ENCODE peak calls at places on chromosome 16, in eight cellular contexts. R is thoracic aorta, H is fibroblast of mammary gland, A is heart left ventricle, J is choroid plexus epithelial cell, B is transverse colon, Y is A549, T is brain microvascular endothelial cell. L is an unnamed sample.
A peak's percentile ranks its signal among the peaks of the same experiment; 100 is the strongest.

GRCh38 chr16:47925811-47926460 is 229.9 kb downstream of the ABCC12 start:
- DNase-seq in R (no peak), H (no peak), A (no peak), J (no peak), B (no peak), Y (no peak), T (no peak), L (no peak)

GRCh38 chr16:72884037-72884436 is 163.9 kb downstream of the ZFHX3 start:
- DNase-seq in R (no peak), H (peak; percentile 53), A (no peak), J (peak; percentile 37), B (no peak), Y (no peak), T (peak; percentile 49), L (peak; percentile 47)

GRCh38 chr16:4213721-4214120 is 28.2 kb downstream of the SRL start:
- DNase-seq in R (no peak), H (peak; percentile 42), A (no peak), J (peak; percentile 30), B (peak; percentile 60), Y (no peak), T (no peak), L (peak; percentile 52)

GRCh38 chr16:66291833-66292232 is 74.7 kb upstream of the CDH5 start:
- DNase-seq in R (no peak), H (no peak), A (no peak), J (no peak), B (no peak), Y (no peak), T (no peak), L (no peak)

GRCh38 chr16:84418056-84418849 is 49.9 kb downstream of the ATP2C2 start:
- DNase-seq in R (no peak), H (no peak), A (no peak), J (no peak), B (no peak), Y (no peak), T (no peak), L (no peak)

GRCh38 chr16:17858061-17858460 is 387.3 kb upstream of the XYLT1 start:
- DNase-seq in R (no peak), H (no peak), A (no peak), J (no peak), B (no peak), Y (no peak), T (no peak), L (no peak)

GRCh38 chr16:526181-527014 is 1.1 kb upstream of the CAPN15 start:
- DNase-seq in R (no peak), H (peak; percentile 41), A (peak; percentile 82), J (peak; percentile 62), B (peak; percentile 43), Y (no peak), T (no peak), L (peak; percentile 37)

GRCh38 chr16:10647721-10648296 is 46.9 kb downstream of the TEKT5 start:
- DNase-seq in R (no peak), H (no peak), A (no peak), J (no peak), B (no peak), Y (no peak), T (no peak), L (no peak)

GRCh38 chr16:86533076-86533475 is 22.0 kb downstream of the MTHFSD start:
- DNase-seq in R (no peak), H (no peak), A (no peak), J (no peak), B (no peak), Y (no peak), T (no peak), L (no peak)

GRCh38 chr16:35252356-35252936 is 1793.0 kb downstream of the TP53TG3F start:
- DNase-seq in R (no peak), H (peak; percentile 6), A (no peak), J (no peak), B (no peak), Y (no peak), T (no peak), L (peak; percentile 11)

GRCh38 chr16:19805459-19806160 is 79.0 kb downstream of the GPRC5B start:
- DNase-seq in R (no peak), H (no peak), A (no peak), J (no peak), B (no peak), Y (no peak), T (no peak), L (no peak)

GRCh38 chr16:27476240-27476639 is 73.5 kb downstream of the GTF3C1 start:
- DNase-seq in R (no peak), H (no peak), A (no peak), J (no peak), B (no peak), Y (no peak), T (no peak), L (no peak)

GRCh38 chr16:54431997-54432367 is 145.4 kb upstream of the IRX3 start:
- DNase-seq in R (no peak), H (no peak), A (no peak), J (no peak), B (no peak), Y (no peak), T (no peak), L (no peak)

GRCh38 chr16:25838724-25839186 is 147.0 kb downstream of the HS3ST4 start:
- DNase-seq in R (no peak), H (peak; percentile 59), A (no peak), J (peak; percentile 67), B (peak; percentile 7), Y (peak; percentile 19), T (peak; percentile 33), L (peak; percentile 65)

GRCh38 chr16:56477096-56477878 is 25.9 kb downstream of the OGFOD1 start:
- DNase-seq in R (peak; percentile 8), H (peak; percentile 91), A (no peak), J (peak; percentile 96), B (no peak), Y (peak; percentile 10), T (peak; percentile 91), L (peak; percentile 90)

GRCh38 chr16:87665193-87665592 is 62.9 kb downstream of the JPH3 start:
- DNase-seq in R (no peak), H (no peak), A (no peak), J (no peak), B (no peak), Y (no peak), T (no peak), L (no peak)

GRCh38 chr16:53822936-53823529 is 119.1 kb downstream of the FTO start:
- DNase-seq in R (no peak), H (no peak), A (no peak), J (peak; percentile 60), B (no peak), Y (no peak), T (no peak), L (peak; percentile 76)

GRCh38 chr16:66681676-66682075 is 14.9 kb downstream of the CMTM4 start:
- DNase-seq in R (no peak), H (no peak), A (no peak), J (no peak), B (no peak), Y (no peak), T (no peak), L (no peak)

GRCh38 chr16:72989203-72989991 is 58.5 kb downstream of the ZFHX3 start:
- DNase-seq in R (no peak), H (peak; percentile 96), A (no peak), J (peak; percentile 91), B (no peak), Y (no peak), T (peak; percentile 87), L (peak; percentile 95)

GRCh38 chr16:7355758-7356157 is 23.1 kb downstream of the RBFOX1 start:
- DNase-seq in R (no peak), H (no peak), A (no peak), J (no peak), B (no peak), Y (no peak), T (no peak), L (no peak)

GRCh38 chr16:68091604-68092261 is 6.6 kb downstream of the NFATC3 start:
- DNase-seq in R (no peak), H (peak; percentile 72), A (peak; percentile 5), J (peak; percentile 76), B (no peak), Y (no peak), T (peak; percentile 28), L (peak; percentile 67)

GRCh38 chr16:55552621-55553020 is 13.9 kb upstream of the CAPNS2 start:
- DNase-seq in R (no peak), H (peak; percentile 76), A (no peak), J (peak; percentile 77), B (no peak), Y (no peak), T (peak; percentile 80), L (peak; percentile 83)

GRCh38 chr16:88880226-88881051 is 14.0 kb upstream of the PABPN1L start:
- DNase-seq in R (no peak), H (no peak), A (no peak), J (no peak), B (no peak), Y (no peak), T (no peak), L (no peak)
- TF ChIP-seq CTCF in R (no peak), H (no peak), A (no peak), J (no peak), B (no peak), Y (no peak), T (no peak), L (no peak)

DNA sequence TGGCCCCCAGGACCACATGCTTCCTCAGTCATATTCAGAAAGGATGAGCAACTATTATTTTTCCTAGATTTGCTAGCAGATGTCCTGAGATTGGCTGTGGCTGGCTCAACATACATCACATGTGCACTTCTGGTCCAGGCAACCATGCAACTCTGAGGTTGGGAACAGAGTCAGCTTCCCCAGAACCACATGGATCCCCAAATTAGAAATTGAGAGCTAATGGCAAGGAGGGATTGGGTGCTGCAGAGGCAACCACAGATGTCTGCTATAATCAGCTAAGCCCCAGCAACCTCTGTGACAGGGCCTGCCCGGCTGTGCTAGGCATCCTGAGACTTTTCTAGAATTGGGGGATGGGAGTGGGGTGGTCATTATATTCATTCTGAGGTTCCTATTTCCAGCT is 33.8 kb upstream of the CLEC18A start:
- DNase-seq in R (no peak), H (no peak), A (no peak), J (peak; percentile 28), B (no peak), Y (no peak), T (no peak), L (no peak)
- H3K4me3 ChIP-seq in R (peak overlapping the region; percentile 46), H (peak overlapping the region; percentile 6), A (no peak overlapping the region), J (peak overlapping the region; percentile 35), B (no peak overlapping the region), Y (no peak overlapping the region), T (peak overlapping the region; percentile 30), L (no peak overlapping the region)

GRCh38 chr16:49183911-49184310 is 97.7 kb downstream of the CBLN1 start:
- DNase-seq in R (no peak), H (peak; percentile 6), A (no peak), J (no peak), B (peak; percentile 73), Y (peak; percentile 5), T (no peak), L (no peak)
- TF ChIP-seq CTCF in R (no peak), H (peak; percentile 34), A (peak; percentile 24), J (no peak), B (peak; percentile 54), Y (no peak), T (no peak), L (no peak)

DNA sequence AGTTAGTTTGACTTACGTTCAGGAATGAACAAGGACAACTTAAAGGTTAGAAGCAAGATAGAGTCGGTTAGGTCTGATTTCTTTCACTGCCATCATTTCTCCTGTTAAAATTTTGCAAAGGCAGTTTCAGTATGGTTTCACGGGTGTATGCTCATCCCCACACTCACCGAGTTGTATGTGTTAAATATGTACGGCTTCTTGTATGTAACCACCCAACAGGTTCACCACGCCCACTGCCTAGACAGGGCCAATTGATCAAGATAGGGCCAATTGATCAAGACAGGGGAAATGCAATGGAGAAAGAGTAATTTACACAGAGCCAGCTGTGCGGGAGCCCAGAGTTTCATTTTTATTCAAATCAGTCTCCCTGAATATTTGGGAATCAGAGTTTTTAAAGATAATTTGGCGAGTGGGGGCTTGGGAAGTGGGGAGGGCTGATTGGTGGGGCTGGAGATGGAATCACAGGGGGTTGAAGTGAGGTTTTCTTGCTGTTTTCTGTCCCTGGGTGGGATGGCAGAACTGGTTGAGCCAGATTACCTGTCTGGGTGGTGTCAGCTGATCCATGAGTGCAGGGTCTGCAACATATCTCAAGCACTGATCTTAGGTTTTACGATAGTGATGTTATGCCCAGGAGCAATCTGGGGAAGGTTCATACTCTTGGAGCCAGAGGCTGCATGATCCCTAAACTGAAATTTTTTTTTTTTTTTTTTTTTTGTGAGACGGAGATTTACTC is 62.4 kb upstream of the PLCG2 start:
- DNase-seq in R (no peak), H (no peak), A (no peak), J (no peak), B (no peak), Y (no peak), T (no peak), L (no peak)
- H3K4me3 ChIP-seq in R (no peak overlapping the region), H (no peak overlapping the region), A (no peak overlapping the region), J (no peak overlapping the region), B (no peak overlapping the region), Y (no peak overlapping the region), T (no peak overlapping the region), L (no peak overlapping the region)